ENCODE peak calls at places on chromosomes 13 and 19, in nine cellular contexts. Z is PC-3, H is thoracic aorta, X is neural crest cell, N is dorsolateral prefrontal cortex, L is AG10803, T is lower lobe of right lung, U is kidney epithelial cell, P is MCF 10A. M is an unnamed sample.

GRCh38 chr13:99199541-99200432 is 867 bp upstream of the UBAC2 start:
- DNase-seq in Z (no peak), H (no peak), X (no peak), N (no peak), L (peak; percentile 12), T (no peak), U (no peak), P (peak; percentile 24), M (no peak)

GRCh38 chr13:40235160-40235796 is 431.2 kb downstream of the FOXO1 start:
- DNase-seq in Z (peak; percentile 68), H (no peak), X (no peak), N (no peak), L (no peak), T (no peak), U (no peak), P (peak; percentile 87), M (no peak)

GRCh38 chr19:33071887-33072286 is 7.2 kb upstream of the RHPN2 start:
- DNase-seq in Z (peak; percentile 58), H (no peak), X (no peak), N (no peak), L (no peak), T (no peak), U (no peak), P (peak; percentile 23), M (no peak)

GRCh38 chr19:33377586-33378475 is 4.3 kb downstream of the CEBPG start:
- DNase-seq in Z (no peak), H (no peak), X (no peak), N (no peak), L (peak; percentile 46), T (no peak), U (no peak), P (no peak), M (no peak)

GRCh38 chr13:29758591-29759114 is 91.8 kb downstream of the UBL3 start:
- DNase-seq in Z (peak; percentile 91), H (no peak), X (no peak), N (no peak), L (no peak), T (peak; percentile 87), U (no peak), P (peak; percentile 87), M (peak; percentile 69)

GRCh38 chr13:51929699-51930098 is 67.9 kb downstream of the CCDC70 start:
- DNase-seq in Z (no peak), H (no peak), X (no peak), N (no peak), L (no peak), T (no peak), U (no peak), P (no peak), M (no peak)

GRCh38 chr19:17220207-17220758 is 5.1 kb downstream of the USE1 start:
- DNase-seq in Z (peak; percentile 47), H (no peak), X (no peak), N (no peak), L (peak; percentile 72), T (no peak), U (no peak), P (peak; percentile 88), M (no peak)

GRCh38 chr19:15268192-15268927 is 36.1 kb upstream of the EPHX3 start:
- DNase-seq in Z (no peak), H (no peak), X (no peak), N (no peak), L (no peak), T (no peak), U (no peak), P (no peak), M (no peak)

GRCh38 chr19:28466107-28467045 is 746.6 kb downstream of the UQCRFS1 start:
- DNase-seq in Z (peak; percentile 19), H (no peak), X (peak; percentile 78), N (peak; percentile 63), L (peak; percentile 48), T (peak; percentile 69), U (no peak), P (peak; percentile 0), M (peak; percentile 58)

GRCh38 chr19:40150170-40150569 is 41.1 kb upstream of the MAP3K10 start:
- DNase-seq in Z (no peak), H (no peak), X (no peak), N (no peak), L (peak; percentile 78), T (no peak), U (no peak), P (no peak), M (no peak)

GRCh38 chr13:31227063-31227462 is 27.3 kb downstream of the B3GLCT start:
- DNase-seq in Z (peak; percentile 60), H (no peak), X (no peak), N (no peak), L (peak; percentile 38), T (no peak), U (no peak), P (no peak), M (no peak)

GRCh38 chr19:58228584-58229254 is at the start of gene ZNF544:
- DNase-seq in Z (peak; percentile 80), H (peak; percentile 7), X (peak; percentile 68), N (peak; percentile 62), L (peak; percentile 70), T (peak; percentile 87), U (peak; percentile 23), P (peak; percentile 84), M (peak; percentile 93)

GRCh38 chr19:49570138-49570856 is 10.1 kb downstream of the NOSIP start:
- DNase-seq in Z (peak; percentile 92), H (no peak), X (peak; percentile 62), N (no peak), L (peak; percentile 81), T (no peak), U (peak; percentile 50), P (peak; percentile 91), M (peak; percentile 87)

GRCh38 chr13:27006519-27007161 is 165.0 kb downstream of the USP12 start:
- DNase-seq in Z (peak; percentile 12), H (no peak), X (no peak), N (peak; percentile 57), L (peak; percentile 40), T (peak; percentile 67), U (no peak), P (peak; percentile 41), M (no peak)

GRCh38 chr13:101150998-101151397 is 265.3 kb downstream of the NALCN start:
- DNase-seq in Z (no peak), H (no peak), X (no peak), N (no peak), L (peak; percentile 62), T (no peak), U (no peak), P (no peak), M (no peak)

GRCh38 chr13:101152184-101152583 is 264.1 kb downstream of the NALCN start:
- DNase-seq in Z (no peak), H (no peak), X (no peak), N (no peak), L (no peak), T (no peak), U (no peak), P (no peak), M (no peak)

GRCh38 chr13:101144808-101145419 is 271.4 kb downstream of the NALCN start:
- DNase-seq in Z (peak; percentile 74), H (no peak), X (no peak), N (no peak), L (peak; percentile 62), T (no peak), U (no peak), P (peak; percentile 67), M (peak; percentile 36)

GRCh38 chr13:101146101-101146898 is 270.0 kb downstream of the NALCN start:
- DNase-seq in Z (peak; percentile 52), H (no peak), X (no peak), N (no peak), L (no peak), T (no peak), U (no peak), P (no peak), M (no peak)

DNA sequence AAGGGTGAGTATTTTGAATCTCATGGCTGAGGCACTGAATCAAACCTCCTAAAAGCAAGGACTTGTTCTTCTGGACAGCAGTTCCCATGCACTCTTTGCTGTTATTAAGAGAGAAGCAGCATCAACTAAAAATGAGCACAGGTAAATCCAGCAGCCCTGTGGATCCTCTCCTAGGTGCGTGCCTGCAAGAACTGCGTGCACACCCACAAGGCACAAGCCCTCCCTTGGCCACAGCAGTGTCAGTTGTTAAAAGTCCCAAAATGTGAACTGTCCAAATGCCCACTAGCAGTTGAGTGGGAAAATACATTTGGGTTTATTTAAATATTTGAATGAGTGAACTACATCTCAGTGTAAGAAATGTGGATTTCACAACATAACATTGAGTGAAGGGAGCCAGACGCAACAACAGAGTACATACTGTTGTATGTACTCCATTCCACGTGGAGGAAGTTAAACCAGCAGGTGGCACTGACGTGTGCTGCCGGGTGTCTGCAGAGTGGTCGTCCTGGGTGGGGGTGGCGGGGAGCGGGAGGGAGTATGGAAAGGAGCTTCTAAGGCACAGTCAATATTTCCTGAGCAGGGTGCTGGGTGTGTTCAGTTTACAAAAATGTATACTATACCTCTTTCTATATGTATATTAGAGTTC is 266.4 kb downstream of the NALCN start:
- DNase-seq in Z (peak; percentile 37), H (no peak), X (no peak), N (no peak), L (peak; percentile 77), T (no peak), U (no peak), P (peak; percentile 40), M (no peak)
- TF ChIP-seq CTCF in Z (peak; percentile 68), H (no peak), X (peak; percentile 50), N (no peak), L (peak; percentile 53), T (peak; percentile 9), U (peak; percentile 51), P (no peak), M (no peak)

GRCh38 chr19:11507370-11508078 is 1.9 kb upstream of the ZNF653 start:
- DNase-seq in Z (no peak), H (no peak), X (no peak), N (no peak), L (no peak), T (no peak), U (no peak), P (no peak), M (no peak)
- TF ChIP-seq CTCF in Z (no peak), H (no peak), X (no peak), N (no peak), L (no peak), T (no peak), U (no peak), P (no peak), M (no peak)

DNA sequence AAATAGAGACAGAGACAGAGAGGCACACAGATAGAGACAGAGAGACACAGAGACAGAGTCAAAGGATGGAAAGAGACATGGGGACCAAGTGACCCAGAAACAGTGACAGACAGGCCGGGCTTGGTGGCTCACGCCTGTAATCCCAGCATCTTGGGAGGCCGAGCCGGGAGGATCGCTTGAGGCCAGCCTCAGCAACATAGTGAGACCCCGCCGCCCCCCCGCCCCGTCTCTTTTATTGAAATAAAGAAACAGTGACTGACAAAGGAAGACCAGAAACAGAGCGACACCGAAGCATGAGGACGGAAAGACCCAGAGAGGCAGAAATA is 848 bp upstream of the NECTIN2 start:
- DNase-seq in Z (no peak), H (peak; percentile 32), X (no peak), N (no peak), L (no peak), T (peak; percentile 67), U (no peak), P (no peak), M (no peak)
- TF ChIP-seq CTCF in Z (no peak), H (no peak), X (no peak), N (no peak), L (no peak), T (no peak), U (no peak), P (no peak), M (no peak)

DNA sequence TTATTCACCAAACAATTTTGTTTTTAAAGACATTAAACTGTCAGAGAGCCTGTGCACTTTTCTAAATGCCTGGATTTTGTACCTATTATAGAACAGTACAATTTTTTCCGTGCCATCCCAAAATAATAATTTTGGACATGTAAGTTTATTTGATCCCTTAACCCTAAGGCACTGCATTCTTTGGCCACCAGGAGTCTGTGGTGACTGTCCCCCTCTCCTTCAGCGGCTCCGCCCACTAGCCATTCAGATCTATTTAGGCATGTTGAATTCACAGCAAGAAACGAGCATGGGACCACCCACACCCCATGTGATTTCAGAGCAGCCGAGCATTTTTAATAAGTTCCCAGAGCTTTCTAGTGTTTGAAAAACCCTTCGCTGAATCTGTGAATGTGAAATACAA is 567.5 kb downstream of the MYO16 start:
- DNase-seq in Z (no peak), H (no peak), X (peak; percentile 30), N (no peak), L (no peak), T (no peak), U (no peak), P (no peak), M (no peak)
- TF ChIP-seq CTCF in Z (no peak), H (peak; percentile 9), X (peak; percentile 57), N (no peak), L (no peak), T (no peak), U (peak; percentile 24), P (no peak), M (no peak)